ENCODE peak calls at places on chromosomes 1 and 21, in six cellular contexts. X, W, Y, Q, E and U are unnamed samples.

GRCh38 chr1:47510282-47510811 is 72.5 kb downstream of the FOXD2 start:
- DNase-seq in X (no peak), W (no peak), Y (no peak), Q (no peak), E (no peak), U (no peak)

GRCh38 chr1:43423672-43424550 is 29.8 kb downstream of the HYI start:
- DNase-seq in X (no peak), W (no peak), Y (no peak), Q (no peak), E (no peak), U (no peak)

GRCh38 chr1:63705058-63705457 is 68.8 kb upstream of the ROR1 start:
- DNase-seq in X (no peak), W (no peak), Y (no peak), Q (no peak), E (peak; percentile 30), U (no peak)

GRCh38 chr1:109248444-109248796 is 919 bp upstream of the CELSR2 start:
- DNase-seq in X (no peak), W (no peak), Y (no peak), Q (no peak), E (no peak), U (no peak)

GRCh38 chr1:201260236-201260591 is 23.1 kb upstream of the PKP1 start:
- DNase-seq in X (no peak), W (no peak), Y (no peak), Q (no peak), E (no peak), U (no peak)

GRCh38 chr1:20698195-20698910 is 19.5 kb downstream of the KIF17 start:
- DNase-seq in X (no peak), W (no peak), Y (no peak), Q (no peak), E (peak; percentile 34), U (no peak)

GRCh38 chr1:19435181-19435580 is 50.2 kb downstream of the CAPZB start:
- DNase-seq in X (no peak), W (no peak), Y (no peak), Q (peak; percentile 48), E (no peak), U (no peak)

GRCh38 chr1:47690341-47691244 is 252.7 kb downstream of the FOXD2 start:
- DNase-seq in X (no peak), W (no peak), Y (no peak), Q (no peak), E (no peak), U (no peak)

GRCh38 chr1:212234431-212235298 is 50.5 kb upstream of the PPP2R5A start:
- DNase-seq in X (peak; percentile 81), W (no peak), Y (peak; percentile 76), Q (peak; percentile 71), E (peak; percentile 32), U (no peak)

GRCh38 chr21:35559128-35559831 is 501.0 kb downstream of the SETD4 start:
- DNase-seq in X (no peak), W (no peak), Y (no peak), Q (no peak), E (no peak), U (no peak)

GRCh38 chr1:26555550-26555981 is 26.0 kb downstream of the RPS6KA1 start:
- DNase-seq in X (no peak), W (no peak), Y (peak; percentile 55), Q (no peak), E (peak; percentile 75), U (no peak)

GRCh38 chr1:243233908-243234307 is 21.2 kb downstream of the CEP170 start:
- DNase-seq in X (no peak), W (no peak), Y (no peak), Q (peak; percentile 38), E (no peak), U (no peak)

GRCh38 chr1:107572674-107573205 is 392.2 kb downstream of the VAV3 start:
- DNase-seq in X (no peak), W (no peak), Y (no peak), Q (no peak), E (no peak), U (no peak)

GRCh38 chr1:184199797-184200170 is 148.3 kb downstream of the TSEN15 start:
- DNase-seq in X (no peak), W (no peak), Y (no peak), Q (no peak), E (no peak), U (no peak)

DNA sequence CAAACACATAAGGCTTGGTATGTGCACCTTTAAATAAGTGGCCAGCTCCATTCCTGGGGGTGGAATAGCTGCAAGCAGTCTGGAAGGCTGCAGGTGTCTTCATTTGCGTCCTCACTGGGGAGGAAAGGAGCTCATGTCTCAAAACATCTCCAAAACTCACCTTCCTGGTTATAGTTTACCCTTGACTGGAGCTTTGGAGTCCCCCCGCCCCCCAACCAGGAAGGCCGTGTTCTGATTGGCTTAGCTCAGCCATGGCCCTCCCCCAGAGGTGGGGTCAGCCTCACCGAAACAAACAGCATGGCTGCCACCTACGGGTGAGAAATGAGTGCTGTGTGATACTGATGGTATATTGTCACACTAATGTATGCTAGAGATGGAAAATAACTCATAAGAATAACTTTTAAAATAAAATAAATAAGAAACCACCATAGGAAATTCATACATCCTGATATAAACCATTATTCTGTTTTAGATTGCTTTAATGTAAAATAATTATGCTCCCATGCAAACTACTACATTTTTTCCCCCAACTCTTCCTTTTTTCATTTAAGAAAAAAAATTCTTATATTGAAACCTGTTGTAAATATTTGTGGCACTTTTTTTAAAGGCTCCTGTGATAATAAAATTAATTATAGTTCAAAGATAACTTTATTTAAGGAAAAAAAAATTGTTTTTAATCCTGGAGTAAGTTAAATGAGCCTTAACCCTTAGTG is 90.8 kb downstream of the ZP4 start:
- DNase-seq in X (peak; percentile 82), W (peak; percentile 57), Y (peak; percentile 86), Q (no peak), E (peak; percentile 43), U (peak; percentile 88)
- TF ChIP-seq JUN in X (no peak), W (no peak), Y (no peak), Q (no peak), E (no peak), U (no peak)

GRCh38 chr21:45366476-45366875 is 38.5 kb upstream of the COL18A1 start:
- DNase-seq in X (no peak), W (no peak), Y (no peak), Q (no peak), E (no peak), U (no peak)

GRCh38 chr21:45365186-45365607 is 39.8 kb upstream of the COL18A1 start:
- DNase-seq in X (no peak), W (no peak), Y (no peak), Q (no peak), E (no peak), U (no peak)

GRCh38 chr21:45366931-45367401 is 38.0 kb upstream of the COL18A1 start:
- DNase-seq in X (peak; percentile 76), W (no peak), Y (peak; percentile 74), Q (peak; percentile 96), E (peak; percentile 74), U (no peak)

GRCh38 chr21:45364464-45365185 is 40.3 kb upstream of the COL18A1 start:
- DNase-seq in X (peak; percentile 48), W (no peak), Y (no peak), Q (peak; percentile 75), E (no peak), U (no peak)

DNA sequence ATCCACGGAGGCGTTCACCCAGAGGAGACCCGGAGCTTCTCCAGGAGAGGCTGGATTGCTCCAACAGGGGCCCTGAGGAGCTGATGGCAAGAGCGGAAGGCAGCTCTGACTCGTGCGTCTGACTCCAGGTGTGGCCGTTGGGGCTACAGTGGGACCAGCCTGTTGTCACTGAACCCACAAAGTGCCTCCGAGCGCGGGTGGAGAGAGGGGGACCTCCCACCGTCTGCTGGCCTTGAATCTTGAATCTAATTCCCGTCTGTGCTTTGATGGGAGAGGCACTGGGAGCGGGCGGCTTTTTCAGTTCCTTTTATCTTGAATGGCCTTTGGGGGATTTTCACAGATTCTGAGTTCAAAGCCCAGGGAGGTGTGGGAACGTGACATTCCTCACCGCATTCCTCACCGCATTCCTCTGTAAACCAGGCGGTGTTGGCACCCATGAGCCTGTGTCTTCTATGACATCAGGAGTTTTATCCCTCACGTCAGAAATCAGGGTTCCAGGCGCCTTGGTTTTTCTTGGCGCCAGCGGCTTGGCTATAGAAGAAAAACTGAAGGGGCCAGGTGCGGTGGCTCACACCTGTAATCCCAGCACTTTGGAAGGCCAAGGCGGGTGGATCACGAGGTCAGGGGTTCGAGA is 39.2 kb upstream of the COL18A1 start:
- DNase-seq in X (peak; percentile 67), W (peak; percentile 61), Y (no peak), Q (peak; percentile 42), E (peak; percentile 92), U (peak; percentile 61)
- TF ChIP-seq JUN in X (no peak), W (no peak), Y (no peak), Q (no peak), E (no peak), U (no peak)

GRCh38 chr1:226548281-226549093 is at the start of gene STUM:
- DNase-seq in X (no peak), W (no peak), Y (no peak), Q (peak; percentile 23), E (no peak), U (peak; percentile 42)

GRCh38 chr1:226551299-226551698 is 2.7 kb downstream of the STUM start:
- DNase-seq in X (no peak), W (no peak), Y (no peak), Q (no peak), E (no peak), U (no peak)

GRCh38 chr1:226549094-226549936 is 751 bp downstream of the STUM start:
- DNase-seq in X (peak; percentile 40), W (no peak), Y (no peak), Q (no peak), E (no peak), U (peak; percentile 30)

GRCh38 chr1:226550671-226551041 is 2.1 kb downstream of the STUM start:
- DNase-seq in X (no peak), W (no peak), Y (no peak), Q (no peak), E (no peak), U (no peak)

GRCh38 chr1:226549937-226550670 is 1.5 kb downstream of the STUM start:
- DNase-seq in X (peak; percentile 50), W (no peak), Y (peak; percentile 55), Q (peak; percentile 12), E (no peak), U (peak; percentile 34)
- TF ChIP-seq JUN in X (no peak), W (no peak), Y (no peak), Q (no peak), E (no peak), U (no peak)

GRCh38 chr1:115811140-115811828 is 29.6 kb downstream of the NHLH2 start:
- DNase-seq in X (no peak), W (no peak), Y (no peak), Q (peak; percentile 82), E (no peak), U (no peak)

GRCh38 chr1:115807723-115808122 is 33.2 kb downstream of the NHLH2 start:
- DNase-seq in X (peak; percentile 29), W (no peak), Y (peak; percentile 60), Q (peak; percentile 62), E (peak; percentile 64), U (peak; percentile 48)

GRCh38 chr1:115813735-115814134 is 27.2 kb downstream of the NHLH2 start:
- DNase-seq in X (no peak), W (no peak), Y (no peak), Q (no peak), E (no peak), U (no peak)

GRCh38 chr1:115809847-115810246 is 31.1 kb downstream of the NHLH2 start:
- DNase-seq in X (no peak), W (no peak), Y (no peak), Q (no peak), E (no peak), U (no peak)

DNA sequence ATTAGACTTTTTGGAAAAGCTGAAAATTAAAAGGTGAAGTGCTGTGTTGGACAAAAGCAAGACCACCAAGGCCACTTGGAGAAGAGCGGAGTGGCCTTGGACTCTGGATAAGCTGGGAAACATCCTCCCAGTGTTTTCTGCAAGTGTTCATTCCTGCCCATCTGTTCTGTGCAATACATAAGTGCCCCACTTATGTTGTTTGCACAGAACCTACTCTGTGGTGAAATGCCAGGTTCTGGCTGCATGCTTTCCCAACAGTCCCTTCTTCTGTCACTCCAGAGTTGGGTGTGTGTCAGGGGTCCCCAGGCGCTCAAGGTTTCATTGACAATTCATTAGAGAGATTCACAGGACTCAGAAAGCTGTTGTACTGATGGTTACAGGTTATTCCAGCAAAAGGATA is 30.3 kb downstream of the NHLH2 start:
- DNase-seq in X (no peak), W (no peak), Y (no peak), Q (no peak), E (no peak), U (no peak)
- TF ChIP-seq JUN in X (no peak), W (no peak), Y (no peak), Q (no peak), E (no peak), U (no peak)